ENCODE peak calls at places on chromosomes 7 and 10, in six cellular contexts. Q, P, I, T, W and A are unnamed samples.

GRCh38 chr7:28529755-28530154 is 117.4 kb downstream of the CREB5 start:
- DNase-seq in I (no peak), T (no peak), Q (no peak), W (no peak), P (no peak), A (no peak)

GRCh38 chr7:105713488-105714465 is 132.5 kb upstream of the EFCAB10 start:
- DNase-seq in P (no peak), Q (peak), T (no peak), W (no peak), I (no peak), A (no peak)

GRCh38 chr7:149690688-149691446 is 82.5 kb downstream of the ZNF467 start:
- DNase-seq in P (no peak), I (peak), Q (peak), W (no peak), T (no peak), A (peak)

GRCh38 chr7:151696738-151697514 is 177.2 kb upstream of the RHEB start:
- DNase-seq in T (no peak), W (no peak), I (no peak), P (no peak), Q (no peak), A (no peak)

GRCh38 chr7:79862447-79862846 is 272.2 kb upstream of the GNAI1 start:
- DNase-seq in T (no peak), Q (no peak), I (no peak), P (no peak), W (no peak), A (no peak)

GRCh38 chr7:47943676-47944474 is 4.4 kb downstream of the PKD1L1 start:
- DNase-seq in P (no peak), Q (no peak), I (no peak), T (no peak), W (no peak), A (no peak)

GRCh38 chr10:84193846-84194423 is 402 bp upstream of the CDHR1 start:
- DNase-seq in T (no peak), I (no peak), P (no peak), Q (no peak), W (no peak), A (peak)

GRCh38 chr10:17645591-17646345 is 1.8 kb downstream of the STAM start:
- DNase-seq in Q (no peak), I (no peak), W (peak), T (no peak), P (no peak), A (no peak)

GRCh38 chr10:112875474-112876267 is 74.4 kb upstream of the TCF7L2 start:
- DNase-seq in T (peak), I (peak), W (no peak), P (no peak), Q (peak), A (peak)

GRCh38 chr7:117068511-117069155 is 115.3 kb downstream of the ST7 start:
- DNase-seq in I (no peak), W (no peak), P (no peak), T (no peak), Q (no peak), A (no peak)

DNA sequence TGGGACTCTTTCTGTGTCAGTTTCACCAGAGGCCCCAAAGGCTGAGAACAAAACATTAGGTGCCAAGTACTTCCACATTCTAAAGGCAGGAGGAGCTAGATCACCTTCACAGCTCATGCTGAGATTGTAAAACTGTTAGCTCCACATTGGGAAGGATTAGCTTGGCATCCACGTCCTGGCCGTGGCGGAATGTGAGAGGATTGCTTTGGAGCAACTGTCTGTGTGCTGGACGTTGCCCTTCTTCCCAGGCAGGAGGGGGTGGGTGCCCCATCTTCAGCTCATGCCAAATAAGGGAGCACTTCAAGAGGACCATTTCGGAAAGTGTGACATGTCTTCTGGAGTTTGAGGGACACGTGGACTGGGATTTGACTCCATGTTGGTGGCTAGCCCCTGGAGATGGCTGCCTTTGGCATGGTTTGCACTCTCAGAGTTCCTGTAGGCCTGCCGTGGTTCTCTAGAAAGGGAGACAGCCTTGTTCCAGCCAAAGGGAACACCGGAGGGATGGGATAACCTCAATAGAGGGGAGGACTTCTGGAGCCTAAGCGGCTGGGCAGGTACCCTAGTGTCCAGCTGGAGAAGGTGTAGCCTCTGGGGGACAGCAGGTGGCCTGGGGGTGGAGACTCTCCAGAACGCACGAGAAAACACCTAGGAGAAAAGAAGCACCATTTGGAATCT is 19.9 kb upstream of the FMC1 start:
- DNase-seq in I (no peak), P (no peak), W (peak), T (no peak), Q (no peak), A (no peak)
- TF ChIP-seq CTCF in I (peak), P (peak), W (peak), T (peak), Q (peak), A (peak)

GRCh38 chr10:71888623-71889387 is 37.8 kb upstream of the PSAP start:
- DNase-seq in T (peak), P (peak), I (peak), Q (peak), W (peak), A (peak)

GRCh38 chr10:71891437-71891836 is 40.4 kb upstream of the PSAP start:
- DNase-seq in W (no peak), T (no peak), Q (no peak), P (no peak), I (no peak), A (no peak)

GRCh38 chr10:71887767-71888166 is 36.7 kb upstream of the PSAP start:
- DNase-seq in T (no peak), I (no peak), Q (no peak), W (no peak), P (peak), A (no peak)

GRCh38 chr10:71889388-71889987 is 38.4 kb upstream of the PSAP start:
- DNase-seq in Q (no peak), T (no peak), I (no peak), P (no peak), W (peak), A (no peak)

DNA sequence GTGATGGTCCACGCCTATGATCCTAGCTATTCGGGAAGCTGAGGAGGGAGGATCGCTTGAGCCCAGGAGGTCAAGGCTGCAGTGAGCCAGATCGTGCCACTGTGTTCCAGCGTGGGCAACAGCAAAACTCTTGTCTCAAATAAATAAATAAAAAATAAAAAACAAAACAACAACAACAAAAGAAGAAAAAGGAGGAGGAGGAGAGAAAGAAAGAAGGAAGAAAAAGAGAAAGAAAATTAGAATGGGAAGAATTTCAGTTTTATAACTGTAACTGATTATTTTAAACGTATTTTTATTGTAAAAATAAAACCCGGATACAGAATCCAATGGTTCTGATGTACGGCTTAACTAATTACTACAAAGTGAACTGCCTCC is 37.2 kb upstream of the PSAP start:
- DNase-seq in T (no peak), P (no peak), W (no peak), Q (no peak), I (no peak), A (no peak)
- H3K4me3 ChIP-seq in T (peak), P (peak), W (peak), Q (peak), I (peak), A (peak)

GRCh38 chr10:69636273-69636575 is 6.2 kb downstream of the FAM241B start:
- DNase-seq in Q (no peak), T (no peak), P (no peak), W (no peak), I (no peak), A (no peak)

GRCh38 chr10:69638642-69639041 is 8.6 kb downstream of the FAM241B start:
- DNase-seq in P (no peak), T (no peak), W (no peak), I (no peak), Q (no peak), A (no peak)

GRCh38 chr10:69635428-69636272 is 5.6 kb downstream of the FAM241B start:
- DNase-seq in P (no peak), T (no peak), I (no peak), W (no peak), Q (no peak), A (no peak)

GRCh38 chr10:69634759-69635425 is 4.8 kb downstream of the FAM241B start:
- DNase-seq in Q (no peak), P (no peak), I (no peak), W (no peak), T (no peak), A (no peak)

GRCh38 chr10:69636626-69637550 is 6.8 kb downstream of the FAM241B start:
- DNase-seq in W (peak), I (no peak), P (no peak), Q (no peak), T (no peak), A (no peak)
- TF ChIP-seq CTCF in W (peak), I (peak), P (peak), Q (peak), T (peak), A (peak)

GRCh38 chr10:88122571-88122970 is 259.1 kb downstream of the PTEN start:
- DNase-seq in Q (no peak), T (no peak), W (peak), I (no peak), P (no peak), A (no peak)

GRCh38 chr10:88120599-88121333 is 257.3 kb downstream of the PTEN start:
- DNase-seq in T (no peak), P (no peak), I (no peak), Q (no peak), W (peak), A (no peak)

GRCh38 chr10:88118769-88119559 is 255.5 kb downstream of the PTEN start:
- DNase-seq in T (no peak), I (no peak), W (no peak), P (no peak), Q (no peak), A (no peak)

GRCh38 chr10:88120075-88120474 is 256.6 kb downstream of the PTEN start:
- DNase-seq in W (peak), T (no peak), I (no peak), P (no peak), Q (no peak), A (no peak)

DNA sequence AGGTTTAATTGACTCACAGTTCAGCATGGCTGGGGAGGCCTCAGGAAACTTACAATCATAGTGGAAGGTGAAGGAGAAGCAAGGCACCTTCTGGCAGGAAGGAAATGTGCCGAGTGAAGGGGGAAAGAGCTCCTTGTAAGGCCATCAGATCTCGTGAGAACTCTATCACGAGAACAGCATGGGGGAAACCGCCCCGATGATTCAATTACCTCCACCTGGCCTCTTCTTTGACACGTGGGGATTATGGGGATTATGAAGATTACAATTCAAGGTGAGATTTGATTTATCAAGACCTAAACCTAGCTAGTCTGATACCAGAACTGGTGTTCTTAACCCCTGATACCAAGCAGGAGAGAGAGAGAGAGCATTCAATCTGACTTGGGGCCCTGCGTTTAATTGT is 258.7 kb downstream of the PTEN start:
- DNase-seq in P (no peak), W (no peak), T (no peak), I (no peak), Q (no peak), A (no peak)
- H3K4me3 ChIP-seq in P (no peak), W (no peak), T (no peak), I (no peak), Q (no peak), A (no peak)

DNA sequence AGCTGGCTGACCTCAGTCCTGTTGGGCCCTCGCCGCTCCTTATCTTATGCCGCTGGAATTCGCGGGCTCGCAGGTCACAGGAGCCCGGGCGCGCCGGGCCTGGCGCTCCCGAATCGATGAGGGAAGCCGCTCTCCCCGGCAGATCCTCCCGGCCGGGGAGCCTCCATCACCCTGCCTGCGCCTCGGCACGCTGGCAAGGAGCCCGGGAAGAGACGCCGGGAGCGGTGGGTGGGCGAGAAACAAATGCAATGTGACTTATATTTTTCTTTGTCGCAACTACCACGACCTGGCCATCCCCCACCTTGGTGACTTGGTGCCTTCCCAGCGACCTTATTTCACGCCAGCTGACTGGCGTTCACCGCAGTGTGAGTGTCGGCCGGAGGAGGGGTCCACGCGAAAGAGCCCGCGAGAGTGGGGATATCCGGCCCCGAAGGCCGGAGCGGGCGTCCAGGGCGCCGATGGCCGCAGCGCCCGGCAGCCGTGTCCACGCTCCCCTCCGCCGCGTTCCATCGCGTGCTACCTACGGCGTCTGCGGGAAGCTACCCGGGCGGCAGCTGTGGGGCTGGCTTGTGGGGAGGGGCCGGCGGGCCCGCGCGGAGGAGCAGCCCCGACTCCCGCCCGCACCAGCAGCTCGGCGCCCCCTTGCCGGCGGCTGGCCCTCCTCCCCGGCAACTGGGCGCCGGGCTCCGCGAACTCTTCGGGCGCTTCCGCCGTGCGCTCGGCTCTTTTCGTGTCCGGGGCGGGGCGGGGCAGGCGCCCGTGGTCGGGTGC is 494 bp upstream of the BMPR1A start:
- DNase-seq in T (peak), P (peak), Q (peak), I (peak), W (peak), A (peak)
- TF ChIP-seq CTCF in T (no peak), P (no peak), Q (no peak), I (no peak), W (no peak), A (no peak)

GRCh38 chr7:33722383-33723096 is 182.8 kb upstream of the BMPER start:
- DNase-seq in W (no peak), I (no peak), P (no peak), T (no peak), Q (no peak), A (peak)
- H3K4me3 ChIP-seq in W (no peak), I (no peak), P (no peak), T (no peak), Q (no peak), A (no peak)

DNA sequence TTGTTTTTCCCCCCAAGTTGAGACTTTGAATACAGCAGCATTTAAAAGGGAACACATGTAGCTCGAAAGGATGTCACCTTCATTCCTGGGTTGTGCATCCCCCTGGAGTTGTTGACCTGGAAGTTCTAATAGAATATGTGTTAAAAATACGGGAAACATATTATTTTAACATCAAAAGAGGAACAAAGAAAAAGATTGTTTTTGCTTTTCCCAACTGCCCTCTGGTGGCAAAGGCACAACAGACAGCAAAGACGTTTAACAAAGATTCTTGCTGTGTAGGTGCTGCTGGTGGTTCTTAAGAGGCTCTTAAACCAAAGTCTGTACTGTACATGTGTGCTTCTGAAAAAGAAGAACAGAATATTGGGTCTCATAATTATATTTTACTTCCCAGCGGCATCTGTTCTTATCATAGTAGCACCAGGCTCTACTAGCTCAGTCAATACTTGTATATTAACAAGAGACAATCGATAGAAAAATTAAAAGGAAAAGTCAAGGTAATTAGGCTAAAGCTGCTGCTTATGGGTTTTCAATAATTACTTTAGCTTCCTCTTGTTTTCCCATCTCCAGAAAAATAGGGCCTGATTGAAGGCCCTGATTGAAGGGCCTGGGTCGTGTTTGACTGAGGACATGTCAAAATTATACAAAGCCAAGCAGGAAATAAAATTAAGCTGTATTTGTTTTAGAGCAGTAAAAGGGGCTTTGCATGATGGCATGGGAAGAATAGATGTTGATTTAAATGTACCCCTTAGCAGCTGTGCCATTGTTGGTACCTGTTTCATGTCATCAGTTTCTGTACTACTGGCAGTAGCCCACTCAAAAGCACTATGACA is 384.2 kb upstream of the LRGUK start:
- DNase-seq in T (no peak), Q (no peak), W (peak), P (peak), I (no peak), A (peak)
- TF ChIP-seq CTCF in T (peak), Q (peak), W (peak), P (peak), I (peak), A (peak)

GRCh38 chr7:130938661-130939060 is 204.7 kb upstream of the KLF14 start:
- DNase-seq in I (no peak), W (no peak), P (no peak), T (no peak), Q (no peak), A (peak)

GRCh38 chr7:130940326-130940725 is 206.3 kb upstream of the KLF14 start:
- DNase-seq in Q (no peak), W (no peak), T (no peak), P (no peak), I (no peak), A (peak)

GRCh38 chr7:130940907-130941306 is 206.9 kb upstream of the KLF14 start:
- DNase-seq in W (no peak), T (no peak), I (no peak), Q (no peak), P (no peak), A (peak)

GRCh38 chr7:130937830-130938229 is 203.8 kb upstream of the KLF14 start:
- DNase-seq in P (no peak), W (no peak), Q (no peak), I (no peak), T (no peak), A (no peak)

DNA sequence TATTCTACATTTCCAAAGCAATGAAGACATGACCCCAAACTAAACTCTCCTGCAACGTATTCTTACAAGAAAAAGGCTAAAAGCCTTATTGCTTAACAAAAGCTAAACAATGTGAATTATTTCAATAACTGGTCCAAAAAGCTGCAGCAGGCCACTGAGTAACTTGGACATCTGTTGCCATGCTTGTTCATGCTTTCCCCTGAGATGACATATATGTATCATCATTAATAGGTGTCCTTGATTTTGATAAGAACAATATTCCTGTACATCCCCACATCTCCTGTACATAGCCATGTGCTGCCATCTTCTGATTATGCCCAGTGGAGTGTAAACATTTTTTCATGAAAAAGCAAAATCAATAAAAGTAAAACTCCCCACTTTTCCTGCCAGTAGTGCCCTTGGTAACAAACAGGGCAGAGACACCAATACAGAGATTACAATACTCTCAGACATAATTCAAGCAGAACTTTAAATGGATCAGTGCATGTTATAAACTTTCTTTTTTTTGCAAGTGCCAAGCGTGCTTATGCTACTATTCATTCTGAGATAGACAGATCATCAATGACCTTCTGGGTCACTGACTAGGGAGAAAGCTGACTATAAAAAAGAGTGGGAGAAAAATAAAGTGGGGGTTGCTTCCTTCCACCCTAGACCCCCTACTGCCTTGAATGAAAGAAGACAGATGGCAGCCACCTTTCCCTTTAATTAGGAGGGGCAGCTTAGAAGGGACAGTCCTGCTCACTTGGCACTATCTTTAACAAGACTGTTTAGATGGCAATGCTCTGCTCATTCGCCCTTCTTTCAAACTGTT is 205.5 kb upstream of the KLF14 start:
- DNase-seq in W (no peak), T (no peak), P (no peak), I (no peak), Q (no peak), A (peak)
- H3K4me3 ChIP-seq in W (no peak), T (peak), P (no peak), I (no peak), Q (peak), A (peak)

GRCh38 chr10:121089434-121089833 is 238.3 kb downstream of the WDR11 start:
- DNase-seq in W (no peak), I (no peak), Q (no peak), P (no peak), T (no peak), A (no peak)

GRCh38 chr10:121087129-121087528 is 236.0 kb downstream of the WDR11 start:
- DNase-seq in P (no peak), I (no peak), Q (no peak), W (no peak), T (no peak), A (no peak)

GRCh38 chr10:121087688-121088087 is 236.5 kb downstream of the WDR11 start:
- DNase-seq in P (no peak), Q (no peak), W (no peak), I (no peak), T (no peak), A (no peak)

GRCh38 chr10:121085386-121085785 is 234.2 kb downstream of the WDR11 start:
- DNase-seq in I (no peak), P (no peak), T (no peak), W (no peak), Q (no peak), A (no peak)

GRCh38 chr10:121088524-121088923 is 237.4 kb downstream of the WDR11 start:
- DNase-seq in I (no peak), T (no peak), Q (no peak), P (no peak), W (no peak), A (peak)
- TF ChIP-seq CTCF in I (no peak), T (no peak), Q (no peak), P (no peak), W (peak), A (peak)